ENCODE peak calls at places on chromosomes 11 and 22, in five cellular contexts. G is BJ, H is hepatocyte, Z is foreskin keratinocyte, I is RWPE1. T is an unnamed sample.

GRCh38 chr11:111733655-111734088 is 32.5 kb downstream of the PPP2R1B start:
- DNase-seq in I (no peak), H (no peak), G (no peak), Z (no peak), T (no peak)

GRCh38 chr11:131033151-131033651 is 116.9 kb upstream of the SNX19 start:
- DNase-seq in Z (peak), H (peak), I (peak), G (peak), T (peak)

GRCh38 chr11:27120211-27120610 is 79.6 kb downstream of the BBOX1 start:
- DNase-seq in Z (no peak), G (no peak), H (no peak), I (no peak), T (no peak)

GRCh38 chr11:27678242-27678641 is 22.0 kb downstream of the BDNF start:
- DNase-seq in G (no peak), Z (no peak), H (no peak), I (no peak), T (no peak)

GRCh38 chr11:27913650-27914049 is 194.3 kb downstream of the KIF18A start:
- DNase-seq in I (no peak), G (no peak), H (no peak), Z (no peak), T (no peak)

GRCh38 chr11:11415786-11416390 is 62.8 kb upstream of the CSNK2A3 start:
- DNase-seq in G (no peak), H (no peak), Z (no peak), I (no peak), T (no peak)

GRCh38 chr11:70477607-70478006 is 79.3 kb downstream of the CTTN start:
- DNase-seq in G (no peak), H (no peak), I (no peak), Z (no peak), T (no peak)

GRCh38 chr11:116384407-116384806 is 388.4 kb downstream of the BUD13 start:
- DNase-seq in Z (no peak), H (no peak), I (no peak), G (no peak), T (no peak)

GRCh38 chr11:131326829-131327228 is 43.6 kb upstream of the NTM start:
- DNase-seq in G (no peak), I (no peak), H (no peak), Z (no peak), T (no peak)

GRCh38 chr11:10927533-10927932 is 69.7 kb upstream of the ZBED5 start:
- DNase-seq in G (no peak), Z (no peak), I (no peak), H (peak), T (no peak)

GRCh38 chr22:27879923-27880322 is 39.1 kb downstream of the PITPNB start:
- DNase-seq in G (no peak), Z (no peak), I (peak), H (peak), T (no peak)

GRCh38 chr11:44709281-44709562 is 17.5 kb upstream of the TSPAN18 start:
- DNase-seq in I (no peak), G (no peak), Z (no peak), H (peak), T (no peak)

GRCh38 chr11:47351159-47352126 is 1.1 kb downstream of the MYBPC3 start:
- DNase-seq in G (no peak), H (no peak), I (no peak), Z (no peak), T (no peak)

GRCh38 chr11:75582461-75582934 is 20.4 kb downstream of the SERPINH1 start:
- DNase-seq in I (no peak), Z (no peak), H (no peak), G (no peak), T (no peak)

GRCh38 chr22:25741692-25742626 is at the start of gene MYO18B:
- DNase-seq in G (no peak), H (no peak), Z (no peak), I (no peak), T (no peak)

GRCh38 chr11:26227311-26227710 is 104.6 kb upstream of the ANO3 start:
- DNase-seq in G (peak), I (peak), H (peak), Z (peak), T (peak)

GRCh38 chr11:44112083-44112865 is 16.8 kb downstream of the EXT2 start:
- DNase-seq in I (peak), G (peak), Z (no peak), H (peak), T (peak)

GRCh38 chr11:126357055-126357962 is 1.8 kb downstream of the ST3GAL4 start:
- DNase-seq in H (no peak), I (no peak), G (no peak), Z (no peak), T (no peak)

GRCh38 chr11:128716661-128717210 is 22.9 kb downstream of the FLI1 start:
- DNase-seq in I (no peak), Z (no peak), H (no peak), G (no peak), T (no peak)

GRCh38 chr11:65431452-65432132 is 9.0 kb downstream of the NEAT1 start:
- DNase-seq in Z (no peak), I (no peak), H (no peak), G (no peak), T (no peak)

GRCh38 chr11:62737196-62737595 is 8.9 kb downstream of the TTC9C start:
- DNase-seq in G (no peak), Z (no peak), H (no peak), I (no peak), T (no peak)

GRCh38 chr22:37229805-37230672 is 14.0 kb downstream of the RAC2 start:
- DNase-seq in G (peak), Z (no peak), H (no peak), I (no peak), T (no peak)

GRCh38 chr11:892106-892505 is 18.5 kb downstream of the CHID1 start:
- DNase-seq in G (no peak), H (no peak), I (no peak), Z (no peak), T (no peak)

GRCh38 chr22:23862103-23862502 is 4.4 kb downstream of the SLC2A11 start:
- DNase-seq in Z (no peak), H (peak), G (no peak), I (no peak), T (no peak)

GRCh38 chr11:24239016-24239720 is 257.7 kb upstream of the LUZP2 start:
- DNase-seq in H (no peak), I (peak), G (peak), Z (peak), T (no peak)

GRCh38 chr11:119144825-119145476 is 3.9 kb upstream of the ABCG4 start:
- DNase-seq in G (peak), H (peak), Z (no peak), I (peak), T (peak)

GRCh38 chr22:50396751-50397370 is 53.7 kb downstream of the PPP6R2 start:
- DNase-seq in H (peak), I (no peak), Z (no peak), G (no peak), T (no peak)

GRCh38 chr22:34623580-34623979 is 442.4 kb upstream of the ISX start:
- DNase-seq in G (no peak), Z (no peak), H (no peak), I (no peak), T (no peak)

GRCh38 chr11:118054712-118055640 is 21.9 kb upstream of the TMPRSS4 start:
- DNase-seq in I (no peak), Z (no peak), G (no peak), H (no peak), T (no peak)

GRCh38 chr11:64250875-64251721 is at the start of gene PLCB3:
- DNase-seq in G (no peak), Z (no peak), H (peak), I (no peak), T (no peak)
- TF ChIP-seq CTCF in G (peak), Z (peak), H (peak), I (peak), T (peak)

DNA sequence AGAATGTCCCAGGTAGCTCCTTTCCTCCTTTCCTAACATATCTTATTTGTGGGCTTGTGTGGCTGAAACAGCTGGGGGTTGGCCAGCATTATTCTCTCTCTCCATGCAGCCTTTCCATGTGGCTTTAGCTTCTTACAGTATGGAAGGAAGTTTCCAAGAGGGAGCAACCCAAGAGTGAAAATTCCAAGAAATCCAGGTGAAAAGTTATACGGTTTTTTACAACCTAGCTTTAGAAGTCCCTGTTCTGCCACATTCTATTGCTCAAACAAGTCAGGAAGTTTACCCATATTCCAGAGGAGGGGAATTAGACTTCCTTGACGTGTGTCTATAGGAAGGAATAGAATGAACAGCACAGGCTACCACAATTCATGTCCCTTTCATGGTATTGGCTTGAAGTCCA is 10.0 kb upstream of the SWAP70 start:
- DNase-seq in I (no peak), Z (no peak), H (no peak), G (no peak), T (no peak)
- TF ChIP-seq CTCF in I (no peak), Z (no peak), H (no peak), G (no peak), T (no peak)

DNA sequence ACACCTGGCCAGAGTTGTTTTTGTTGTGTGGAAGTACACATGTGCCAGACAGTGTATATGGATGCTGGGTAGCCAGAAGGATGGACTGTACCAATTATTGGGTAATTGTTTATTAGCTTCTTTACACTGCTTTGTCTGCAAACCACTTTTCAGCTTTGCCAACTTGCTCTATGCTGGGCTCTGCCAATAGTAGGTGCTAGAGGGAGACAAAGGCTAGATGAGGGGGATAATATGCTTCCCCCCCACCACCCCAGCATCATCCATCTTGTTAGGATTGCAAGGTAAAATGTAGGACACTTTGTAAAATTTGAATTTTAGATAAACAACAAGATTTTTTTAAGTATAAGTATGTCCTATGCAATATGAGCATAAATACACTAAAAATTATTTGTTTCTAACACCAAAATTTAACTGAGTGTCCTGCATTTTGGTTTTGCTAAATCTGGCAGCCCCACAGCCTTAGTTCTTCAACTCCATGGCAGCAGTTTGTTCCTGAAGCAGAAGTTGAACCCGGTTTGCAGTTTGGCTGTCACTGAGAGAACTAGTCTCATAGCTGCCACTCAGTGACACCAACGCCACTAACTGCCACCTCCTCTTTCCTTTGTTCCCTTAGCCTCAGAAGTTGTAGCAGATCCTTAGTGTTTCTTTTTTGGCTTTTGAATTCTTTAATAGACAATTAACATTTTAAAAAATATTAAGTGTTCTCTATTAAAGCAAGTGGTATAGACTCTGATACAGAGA is 78.8 kb downstream of the CCDC81 start:
- DNase-seq in H (no peak), Z (no peak), I (no peak), G (no peak), T (no peak)
- TF ChIP-seq CTCF in H (no peak), Z (peak), I (no peak), G (no peak), T (peak)

DNA sequence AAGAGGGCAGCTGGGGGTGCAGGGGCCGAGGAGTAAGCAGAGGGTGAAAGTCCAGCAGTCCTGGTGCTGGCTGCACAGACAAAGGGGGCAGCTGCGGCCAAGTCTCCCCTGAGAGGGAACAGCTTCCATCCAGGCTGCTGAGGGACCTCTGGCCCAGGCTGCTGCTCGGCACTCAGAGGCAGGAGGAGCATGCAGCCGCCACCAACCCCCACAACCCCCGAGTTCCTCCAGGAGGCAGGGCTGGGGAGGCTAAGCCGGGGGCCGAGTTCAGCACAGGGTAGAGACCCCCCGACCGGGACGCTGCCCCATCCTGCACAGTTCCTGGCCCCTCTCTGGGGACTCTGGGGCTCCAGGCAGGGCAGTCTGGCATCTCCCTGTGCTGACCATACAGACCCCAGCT is 20.2 kb downstream of the IGSF9B start:
- DNase-seq in I (no peak), G (no peak), Z (no peak), H (no peak), T (no peak)
- TF ChIP-seq CTCF in I (no peak), G (no peak), Z (no peak), H (no peak), T (no peak)

GRCh38 chr11:76667271-76667818 is 3.2 kb downstream of the LRRC32 start:
- DNase-seq in Z (no peak), G (no peak), I (no peak), H (no peak), T (no peak)
- TF ChIP-seq CTCF in Z (no peak), G (no peak), I (no peak), H (no peak), T (no peak)

DNA sequence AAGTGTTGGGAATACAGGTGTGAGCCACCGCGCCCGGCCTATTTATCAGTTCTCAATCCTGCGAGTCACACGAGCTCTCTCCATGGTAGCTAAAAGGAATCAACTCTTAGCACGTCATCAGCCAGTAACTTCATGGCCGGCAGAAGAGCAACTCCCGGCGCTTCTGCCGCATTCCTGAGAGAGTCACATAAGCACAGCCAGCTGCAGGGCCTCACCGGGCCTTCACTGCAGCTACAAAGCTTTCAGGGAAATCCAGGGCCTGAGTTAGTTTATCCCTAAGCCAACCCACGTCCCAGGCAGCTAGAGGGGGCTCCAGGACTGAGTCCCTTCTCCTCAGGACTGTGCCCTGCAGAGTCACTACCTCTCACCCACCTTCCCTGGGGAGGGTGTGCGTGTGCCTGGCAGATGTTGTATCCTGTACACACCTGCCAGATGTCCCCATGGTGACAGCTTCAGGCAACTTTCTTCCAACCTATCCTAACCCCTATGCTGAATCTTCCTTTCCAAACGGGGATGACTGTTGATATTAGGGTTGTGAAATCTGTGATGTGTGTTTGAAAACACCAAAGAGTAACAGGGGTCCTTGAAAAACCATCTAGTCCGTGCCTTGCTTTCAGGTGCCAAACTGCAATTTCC is 45.9 kb upstream of the ARFGAP3 start:
- DNase-seq in I (no peak), Z (no peak), G (peak), H (peak), T (no peak)
- TF ChIP-seq CTCF in I (no peak), Z (no peak), G (peak), H (peak), T (peak)

DNA sequence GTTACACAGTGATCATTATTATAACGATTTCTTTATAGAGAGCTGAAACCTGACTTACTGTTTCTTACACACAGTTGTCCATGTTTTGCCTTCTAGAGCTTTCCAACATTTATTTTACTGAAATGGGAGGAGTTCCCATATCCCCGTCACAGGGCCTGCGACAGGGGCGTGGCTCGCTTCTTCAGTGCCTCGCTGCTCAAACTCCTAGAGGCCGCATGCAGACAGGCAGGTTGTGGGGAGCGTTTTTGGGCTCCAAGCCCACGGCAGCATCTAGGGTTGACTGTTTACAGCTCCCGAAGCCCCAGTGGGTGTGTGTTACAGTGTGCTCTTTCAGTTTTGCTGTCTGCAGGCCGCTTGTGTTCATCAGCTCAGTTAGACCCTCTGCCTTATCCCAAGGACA is 12.7 kb upstream of the AMOTL1 start:
- DNase-seq in Z (no peak), I (no peak), H (no peak), G (no peak), T (no peak)
- TF ChIP-seq CTCF in Z (no peak), I (no peak), H (no peak), G (no peak), T (no peak)

T was measured in HFF-Myc.